ENCODE peak calls at places on chromosomes 16 and 17, in six cellular contexts. One of them, this sample, is unnamed.

GRCh38 chr16:8925455-8925854 is 38.3 kb downstream of the USP7 start:
- DNase-seq in stimulated activated CD8-positive, alpha-beta memory T cell treated with anti-CD3 and anti-CD28 coated beads, Interleukin-7, amount 100 ng/mL, for 1 hour: no peak
- DNase-seq in LHCN-M2: no peak
- DNase-seq in neural crest cell: no peak
- DNase-seq in activated CD4-positive, alpha-beta memory T cell treated with anti-CD3 and anti-CD28 coated beads for 36 hours: no peak
- DNase-seq in NCI-H1092: no peak
- DNase-seq in this sample: no peak

GRCh38 chr17:80477647-80478478 is 1.5 kb upstream of the NPTX1 start:
- DNase-seq in LHCN-M2: no peak
- DNase-seq in stimulated activated CD8-positive, alpha-beta memory T cell treated with anti-CD3 and anti-CD28 coated beads, Interleukin-7, amount 100 ng/mL, for 1 hour: no peak
- DNase-seq in NCI-H1092: peak
- DNase-seq in activated CD4-positive, alpha-beta memory T cell treated with anti-CD3 and anti-CD28 coated beads for 36 hours: peak
- DNase-seq in neural crest cell: peak
- DNase-seq in this sample: no peak

GRCh38 chr16:65061935-65062334 is 59.9 kb downstream of the CDH11 start:
- DNase-seq in stimulated activated CD8-positive, alpha-beta memory T cell treated with anti-CD3 and anti-CD28 coated beads, Interleukin-7, amount 100 ng/mL, for 1 hour: no peak
- DNase-seq in neural crest cell: no peak
- DNase-seq in LHCN-M2: peak
- DNase-seq in NCI-H1092: no peak
- DNase-seq in activated CD4-positive, alpha-beta memory T cell treated with anti-CD3 and anti-CD28 coated beads for 36 hours: no peak
- DNase-seq in this sample: no peak

GRCh38 chr16:54847207-54847606 is 83.5 kb upstream of the IRX5 start:
- DNase-seq in activated CD4-positive, alpha-beta memory T cell treated with anti-CD3 and anti-CD28 coated beads for 36 hours: no peak
- DNase-seq in stimulated activated CD8-positive, alpha-beta memory T cell treated with anti-CD3 and anti-CD28 coated beads, Interleukin-7, amount 100 ng/mL, for 1 hour: no peak
- DNase-seq in NCI-H1092: no peak
- DNase-seq in LHCN-M2: peak
- DNase-seq in neural crest cell: no peak
- DNase-seq in this sample: peak

GRCh38 chr16:30697264-30698138 is 1.5 kb upstream of the SRCAP start:
- DNase-seq in NCI-H1092: peak
- DNase-seq in activated CD4-positive, alpha-beta memory T cell treated with anti-CD3 and anti-CD28 coated beads for 36 hours: no peak
- DNase-seq in LHCN-M2: no peak
- DNase-seq in stimulated activated CD8-positive, alpha-beta memory T cell treated with anti-CD3 and anti-CD28 coated beads, Interleukin-7, amount 100 ng/mL, for 1 hour: no peak
- DNase-seq in neural crest cell: no peak
- DNase-seq in this sample: no peak

GRCh38 chr16:57239089-57239488 is 6.0 kb upstream of the ARL2BP start:
- DNase-seq in activated CD4-positive, alpha-beta memory T cell treated with anti-CD3 and anti-CD28 coated beads for 36 hours: no peak
- DNase-seq in stimulated activated CD8-positive, alpha-beta memory T cell treated with anti-CD3 and anti-CD28 coated beads, Interleukin-7, amount 100 ng/mL, for 1 hour: no peak
- DNase-seq in NCI-H1092: no peak
- DNase-seq in neural crest cell: no peak
- DNase-seq in LHCN-M2: no peak
- DNase-seq in this sample: no peak

GRCh38 chr17:67666710-67667109 is 51.0 kb upstream of the NOL11 start:
- DNase-seq in LHCN-M2: no peak
- DNase-seq in NCI-H1092: no peak
- DNase-seq in stimulated activated CD8-positive, alpha-beta memory T cell treated with anti-CD3 and anti-CD28 coated beads, Interleukin-7, amount 100 ng/mL, for 1 hour: no peak
- DNase-seq in neural crest cell: no peak
- DNase-seq in activated CD4-positive, alpha-beta memory T cell treated with anti-CD3 and anti-CD28 coated beads for 36 hours: no peak
- DNase-seq in this sample: no peak

GRCh38 chr17:79691931-79692330 is 38.8 kb upstream of the ENPP7 start:
- DNase-seq in neural crest cell: no peak
- DNase-seq in stimulated activated CD8-positive, alpha-beta memory T cell treated with anti-CD3 and anti-CD28 coated beads, Interleukin-7, amount 100 ng/mL, for 1 hour: no peak
- DNase-seq in NCI-H1092: no peak
- DNase-seq in activated CD4-positive, alpha-beta memory T cell treated with anti-CD3 and anti-CD28 coated beads for 36 hours: no peak
- DNase-seq in LHCN-M2: no peak
- DNase-seq in this sample: no peak

GRCh38 chr17:6497496-6498221 is 53.4 kb downstream of the PIMREG start:
- DNase-seq in activated CD4-positive, alpha-beta memory T cell treated with anti-CD3 and anti-CD28 coated beads for 36 hours: no peak
- DNase-seq in stimulated activated CD8-positive, alpha-beta memory T cell treated with anti-CD3 and anti-CD28 coated beads, Interleukin-7, amount 100 ng/mL, for 1 hour: no peak
- DNase-seq in LHCN-M2: no peak
- DNase-seq in NCI-H1092: no peak
- DNase-seq in neural crest cell: no peak
- DNase-seq in this sample: no peak

GRCh38 chr17:6506679-6507231 is 49.6 kb downstream of the PITPNM3 start:
- DNase-seq in NCI-H1092: no peak
- DNase-seq in activated CD4-positive, alpha-beta memory T cell treated with anti-CD3 and anti-CD28 coated beads for 36 hours: no peak
- DNase-seq in stimulated activated CD8-positive, alpha-beta memory T cell treated with anti-CD3 and anti-CD28 coated beads, Interleukin-7, amount 100 ng/mL, for 1 hour: no peak
- DNase-seq in neural crest cell: no peak
- DNase-seq in LHCN-M2: peak
- DNase-seq in this sample: peak

GRCh38 chr17:75191584-75191983 is 8.8 kb upstream of the SUMO2 start:
- DNase-seq in LHCN-M2: peak
- DNase-seq in NCI-H1092: no peak
- DNase-seq in stimulated activated CD8-positive, alpha-beta memory T cell treated with anti-CD3 and anti-CD28 coated beads, Interleukin-7, amount 100 ng/mL, for 1 hour: no peak
- DNase-seq in neural crest cell: no peak
- DNase-seq in activated CD4-positive, alpha-beta memory T cell treated with anti-CD3 and anti-CD28 coated beads for 36 hours: no peak
- DNase-seq in this sample: no peak

GRCh38 chr17:55275894-55276804 is 11.4 kb downstream of the HLF start:
- DNase-seq in NCI-H1092: no peak
- DNase-seq in activated CD4-positive, alpha-beta memory T cell treated with anti-CD3 and anti-CD28 coated beads for 36 hours: no peak
- DNase-seq in LHCN-M2: peak
- DNase-seq in neural crest cell: no peak
- DNase-seq in stimulated activated CD8-positive, alpha-beta memory T cell treated with anti-CD3 and anti-CD28 coated beads, Interleukin-7, amount 100 ng/mL, for 1 hour: no peak
- DNase-seq in this sample: peak

GRCh38 chr16:85696761-85697160 is 8.0 kb upstream of the GINS2 start:
- DNase-seq in stimulated activated CD8-positive, alpha-beta memory T cell treated with anti-CD3 and anti-CD28 coated beads, Interleukin-7, amount 100 ng/mL, for 1 hour: no peak
- DNase-seq in neural crest cell: no peak
- DNase-seq in NCI-H1092: no peak
- DNase-seq in LHCN-M2: no peak
- DNase-seq in activated CD4-positive, alpha-beta memory T cell treated with anti-CD3 and anti-CD28 coated beads for 36 hours: no peak
- DNase-seq in this sample: no peak

GRCh38 chr17:12911241-12911640 is 106.6 kb downstream of the ELAC2 start:
- DNase-seq in NCI-H1092: no peak
- DNase-seq in neural crest cell: no peak
- DNase-seq in stimulated activated CD8-positive, alpha-beta memory T cell treated with anti-CD3 and anti-CD28 coated beads, Interleukin-7, amount 100 ng/mL, for 1 hour: no peak
- DNase-seq in LHCN-M2: no peak
- DNase-seq in activated CD4-positive, alpha-beta memory T cell treated with anti-CD3 and anti-CD28 coated beads for 36 hours: no peak
- DNase-seq in this sample: no peak

GRCh38 chr17:65800655-65801054 is 239.2 kb upstream of the AXIN2 start:
- DNase-seq in activated CD4-positive, alpha-beta memory T cell treated with anti-CD3 and anti-CD28 coated beads for 36 hours: no peak
- DNase-seq in neural crest cell: no peak
- DNase-seq in stimulated activated CD8-positive, alpha-beta memory T cell treated with anti-CD3 and anti-CD28 coated beads, Interleukin-7, amount 100 ng/mL, for 1 hour: no peak
- DNase-seq in NCI-H1092: no peak
- DNase-seq in LHCN-M2: peak
- DNase-seq in this sample: no peak

GRCh38 chr16:48409839-48410610 is 24.8 kb upstream of the SIAH1 start:
- DNase-seq in neural crest cell: no peak
- DNase-seq in stimulated activated CD8-positive, alpha-beta memory T cell treated with anti-CD3 and anti-CD28 coated beads, Interleukin-7, amount 100 ng/mL, for 1 hour: no peak
- DNase-seq in NCI-H1092: no peak
- DNase-seq in activated CD4-positive, alpha-beta memory T cell treated with anti-CD3 and anti-CD28 coated beads for 36 hours: no peak
- DNase-seq in LHCN-M2: peak
- DNase-seq in this sample: peak

GRCh38 chr16:50981951-50982350 is 169.1 kb downstream of the SALL1 start:
- DNase-seq in activated CD4-positive, alpha-beta memory T cell treated with anti-CD3 and anti-CD28 coated beads for 36 hours: no peak
- DNase-seq in stimulated activated CD8-positive, alpha-beta memory T cell treated with anti-CD3 and anti-CD28 coated beads, Interleukin-7, amount 100 ng/mL, for 1 hour: no peak
- DNase-seq in LHCN-M2: no peak
- DNase-seq in NCI-H1092: no peak
- DNase-seq in neural crest cell: no peak
- DNase-seq in this sample: no peak

GRCh38 chr17:79112471-79112870 is 37.8 kb downstream of the ENGASE start:
- DNase-seq in LHCN-M2: no peak
- DNase-seq in NCI-H1092: no peak
- DNase-seq in stimulated activated CD8-positive, alpha-beta memory T cell treated with anti-CD3 and anti-CD28 coated beads, Interleukin-7, amount 100 ng/mL, for 1 hour: no peak
- DNase-seq in neural crest cell: no peak
- DNase-seq in activated CD4-positive, alpha-beta memory T cell treated with anti-CD3 and anti-CD28 coated beads for 36 hours: no peak
- DNase-seq in this sample: no peak

GRCh38 chr17:30378191-30378796 is 433 bp upstream of the CPD start:
- DNase-seq in NCI-H1092: peak
- DNase-seq in activated CD4-positive, alpha-beta memory T cell treated with anti-CD3 and anti-CD28 coated beads for 36 hours: peak
- DNase-seq in neural crest cell: peak
- DNase-seq in stimulated activated CD8-positive, alpha-beta memory T cell treated with anti-CD3 and anti-CD28 coated beads, Interleukin-7, amount 100 ng/mL, for 1 hour: peak
- DNase-seq in LHCN-M2: no peak
- DNase-seq in this sample: no peak

GRCh38 chr17:19337712-19338023 is 24.9 kb downstream of the B9D1 start:
- DNase-seq in LHCN-M2: no peak
- DNase-seq in stimulated activated CD8-positive, alpha-beta memory T cell treated with anti-CD3 and anti-CD28 coated beads, Interleukin-7, amount 100 ng/mL, for 1 hour: no peak
- DNase-seq in neural crest cell: no peak
- DNase-seq in NCI-H1092: no peak
- DNase-seq in activated CD4-positive, alpha-beta memory T cell treated with anti-CD3 and anti-CD28 coated beads for 36 hours: no peak
- DNase-seq in this sample: no peak

GRCh38 chr16:2816751-2817495 is at the start of gene PRSS21:
- DNase-seq in activated CD4-positive, alpha-beta memory T cell treated with anti-CD3 and anti-CD28 coated beads for 36 hours: peak
- DNase-seq in stimulated activated CD8-positive, alpha-beta memory T cell treated with anti-CD3 and anti-CD28 coated beads, Interleukin-7, amount 100 ng/mL, for 1 hour: no peak
- DNase-seq in LHCN-M2: no peak
- DNase-seq in NCI-H1092: no peak
- DNase-seq in neural crest cell: no peak
- DNase-seq in this sample: no peak

GRCh38 chr17:66240630-66241029 is 11.4 kb upstream of the APOH start:
- DNase-seq in stimulated activated CD8-positive, alpha-beta memory T cell treated with anti-CD3 and anti-CD28 coated beads, Interleukin-7, amount 100 ng/mL, for 1 hour: no peak
- DNase-seq in activated CD4-positive, alpha-beta memory T cell treated with anti-CD3 and anti-CD28 coated beads for 36 hours: no peak
- DNase-seq in neural crest cell: no peak
- DNase-seq in LHCN-M2: peak
- DNase-seq in NCI-H1092: no peak
- DNase-seq in this sample: peak

GRCh38 chr16:81405702-81406113 is 38.9 kb upstream of the CMIP start:
- DNase-seq in neural crest cell: no peak
- DNase-seq in activated CD4-positive, alpha-beta memory T cell treated with anti-CD3 and anti-CD28 coated beads for 36 hours: no peak
- DNase-seq in LHCN-M2: peak
- DNase-seq in NCI-H1092: no peak
- DNase-seq in stimulated activated CD8-positive, alpha-beta memory T cell treated with anti-CD3 and anti-CD28 coated beads, Interleukin-7, amount 100 ng/mL, for 1 hour: no peak
- DNase-seq in this sample: peak

GRCh38 chr17:74848656-74849399 is 10.9 kb downstream of the GRIN2C start:
- DNase-seq in NCI-H1092: no peak
- DNase-seq in activated CD4-positive, alpha-beta memory T cell treated with anti-CD3 and anti-CD28 coated beads for 36 hours: no peak
- DNase-seq in stimulated activated CD8-positive, alpha-beta memory T cell treated with anti-CD3 and anti-CD28 coated beads, Interleukin-7, amount 100 ng/mL, for 1 hour: no peak
- DNase-seq in neural crest cell: no peak
- DNase-seq in LHCN-M2: no peak
- DNase-seq in this sample: no peak

GRCh38 chr17:17545031-17545820 is 46.3 kb downstream of the PEMT start:
- DNase-seq in LHCN-M2: peak
- DNase-seq in activated CD4-positive, alpha-beta memory T cell treated with anti-CD3 and anti-CD28 coated beads for 36 hours: no peak
- DNase-seq in stimulated activated CD8-positive, alpha-beta memory T cell treated with anti-CD3 and anti-CD28 coated beads, Interleukin-7, amount 100 ng/mL, for 1 hour: no peak
- DNase-seq in NCI-H1092: no peak
- DNase-seq in neural crest cell: no peak
- DNase-seq in this sample: no peak

GRCh38 chr17:63700528-63701441 is 860 bp upstream of the LIMD2 start:
- DNase-seq in LHCN-M2: no peak
- DNase-seq in activated CD4-positive, alpha-beta memory T cell treated with anti-CD3 and anti-CD28 coated beads for 36 hours: peak
- DNase-seq in neural crest cell: no peak
- DNase-seq in stimulated activated CD8-positive, alpha-beta memory T cell treated with anti-CD3 and anti-CD28 coated beads, Interleukin-7, amount 100 ng/mL, for 1 hour: no peak
- DNase-seq in NCI-H1092: peak
- DNase-seq in this sample: no peak

GRCh38 chr17:10768766-10769383 is 35.0 kb downstream of the TMEM238L start:
- DNase-seq in neural crest cell: no peak
- DNase-seq in LHCN-M2: no peak
- DNase-seq in NCI-H1092: no peak
- DNase-seq in stimulated activated CD8-positive, alpha-beta memory T cell treated with anti-CD3 and anti-CD28 coated beads, Interleukin-7, amount 100 ng/mL, for 1 hour: no peak
- DNase-seq in activated CD4-positive, alpha-beta memory T cell treated with anti-CD3 and anti-CD28 coated beads for 36 hours: no peak
- DNase-seq in this sample: no peak

GRCh38 chr17:78010759-78011158 is 52.3 kb downstream of the TNRC6C start:
- DNase-seq in NCI-H1092: no peak
- DNase-seq in stimulated activated CD8-positive, alpha-beta memory T cell treated with anti-CD3 and anti-CD28 coated beads, Interleukin-7, amount 100 ng/mL, for 1 hour: no peak
- DNase-seq in neural crest cell: no peak
- DNase-seq in LHCN-M2: no peak
- DNase-seq in activated CD4-positive, alpha-beta memory T cell treated with anti-CD3 and anti-CD28 coated beads for 36 hours: peak
- DNase-seq in this sample: no peak

GRCh38 chr16:58652741-58653140 is 23.1 kb upstream of the CNOT1 start:
- DNase-seq in NCI-H1092: no peak
- DNase-seq in neural crest cell: peak
- DNase-seq in stimulated activated CD8-positive, alpha-beta memory T cell treated with anti-CD3 and anti-CD28 coated beads, Interleukin-7, amount 100 ng/mL, for 1 hour: no peak
- DNase-seq in LHCN-M2: peak
- DNase-seq in activated CD4-positive, alpha-beta memory T cell treated with anti-CD3 and anti-CD28 coated beads for 36 hours: no peak
- DNase-seq in this sample: no peak

GRCh38 chr16:53664724-53665345 is 38.8 kb downstream of the RPGRIP1L start:
- DNase-seq in stimulated activated CD8-positive, alpha-beta memory T cell treated with anti-CD3 and anti-CD28 coated beads, Interleukin-7, amount 100 ng/mL, for 1 hour: no peak
- DNase-seq in activated CD4-positive, alpha-beta memory T cell treated with anti-CD3 and anti-CD28 coated beads for 36 hours: peak
- DNase-seq in LHCN-M2: peak
- DNase-seq in neural crest cell: no peak
- DNase-seq in NCI-H1092: no peak
- DNase-seq in this sample: peak

GRCh38 chr17:75012320-75013076 is at the start of gene MRPL58:
- DNase-seq in LHCN-M2: peak
- DNase-seq in stimulated activated CD8-positive, alpha-beta memory T cell treated with anti-CD3 and anti-CD28 coated beads, Interleukin-7, amount 100 ng/mL, for 1 hour: peak
- DNase-seq in activated CD4-positive, alpha-beta memory T cell treated with anti-CD3 and anti-CD28 coated beads for 36 hours: peak
- DNase-seq in NCI-H1092: peak
- DNase-seq in neural crest cell: peak
- DNase-seq in this sample: peak

GRCh38 chr17:68698761-68699160 is 97.6 kb upstream of the FAM20A start:
- DNase-seq in stimulated activated CD8-positive, alpha-beta memory T cell treated with anti-CD3 and anti-CD28 coated beads, Interleukin-7, amount 100 ng/mL, for 1 hour: no peak
- DNase-seq in NCI-H1092: no peak
- DNase-seq in activated CD4-positive, alpha-beta memory T cell treated with anti-CD3 and anti-CD28 coated beads for 36 hours: no peak
- DNase-seq in neural crest cell: no peak
- DNase-seq in LHCN-M2: peak
- DNase-seq in this sample: no peak

GRCh38 chr17:77453613-77454559 is 313.1 kb downstream of the SEC14L1 start:
- DNase-seq in stimulated activated CD8-positive, alpha-beta memory T cell treated with anti-CD3 and anti-CD28 coated beads, Interleukin-7, amount 100 ng/mL, for 1 hour: no peak
- DNase-seq in activated CD4-positive, alpha-beta memory T cell treated with anti-CD3 and anti-CD28 coated beads for 36 hours: peak
- DNase-seq in NCI-H1092: no peak
- DNase-seq in neural crest cell: no peak
- DNase-seq in LHCN-M2: no peak
- DNase-seq in this sample: no peak

GRCh38 chr16:56625943-56626654 is 518 bp downstream of the MT1E start:
- DNase-seq in LHCN-M2: no peak
- DNase-seq in stimulated activated CD8-positive, alpha-beta memory T cell treated with anti-CD3 and anti-CD28 coated beads, Interleukin-7, amount 100 ng/mL, for 1 hour: no peak
- DNase-seq in NCI-H1092: no peak
- DNase-seq in neural crest cell: no peak
- DNase-seq in activated CD4-positive, alpha-beta memory T cell treated with anti-CD3 and anti-CD28 coated beads for 36 hours: no peak
- DNase-seq in this sample: no peak

GRCh38 chr16:14011846-14012245 is 59.3 kb upstream of the MRTFB start:
- DNase-seq in LHCN-M2: no peak
- DNase-seq in neural crest cell: no peak
- DNase-seq in activated CD4-positive, alpha-beta memory T cell treated with anti-CD3 and anti-CD28 coated beads for 36 hours: no peak
- DNase-seq in NCI-H1092: no peak
- DNase-seq in stimulated activated CD8-positive, alpha-beta memory T cell treated with anti-CD3 and anti-CD28 coated beads, Interleukin-7, amount 100 ng/mL, for 1 hour: no peak
- DNase-seq in this sample: no peak

GRCh38 chr16:48047755-48048154 is 108.0 kb downstream of the ABCC12 start:
- DNase-seq in LHCN-M2: no peak
- DNase-seq in neural crest cell: no peak
- DNase-seq in NCI-H1092: no peak
- DNase-seq in activated CD4-positive, alpha-beta memory T cell treated with anti-CD3 and anti-CD28 coated beads for 36 hours: no peak
- DNase-seq in stimulated activated CD8-positive, alpha-beta memory T cell treated with anti-CD3 and anti-CD28 coated beads, Interleukin-7, amount 100 ng/mL, for 1 hour: no peak
- DNase-seq in this sample: no peak